ENCODE peak calls at places on chromosomes 5 and 9, in four cellular contexts. L is IMR-90, F is psoas muscle, I is fibroblast of villous mesenchyme. M is an unnamed sample.

GRCh38 chr5:132407970-132408369 is 38.5 kb downstream of the SLC22A5 start:
- DNase-seq in F (no peak), L (no peak), I (no peak), M (peak)

GRCh38 chr9:126304946-126305370 is 21.7 kb upstream of the MVB12B start:
- DNase-seq in L (no peak), F (no peak), I (no peak), M (no peak)

GRCh38 chr5:80655231-80655784 is 525 bp upstream of the DHFR start:
- DNase-seq in I (no peak), F (no peak), L (peak), M (no peak)

GRCh38 chr5:132704875-132705274 is 31.1 kb downstream of the IL4 start:
- DNase-seq in F (no peak), L (peak), I (peak), M (peak)

GRCh38 chr9:20041717-20042116 is 252.9 kb upstream of the SLC24A2 start:
- DNase-seq in F (no peak), I (no peak), L (no peak), M (no peak)

GRCh38 chr5:179314606-179315355 is 30.5 kb downstream of the ADAMTS2 start:
- DNase-seq in I (peak), F (peak), L (no peak), M (peak)

GRCh38 chr9:87686520-87687090 is 39.3 kb upstream of the CTSL start:
- DNase-seq in I (no peak), L (no peak), F (no peak), M (no peak)

GRCh38 chr5:119239119-119239417 is 116.8 kb upstream of the TNFAIP8 start:
- DNase-seq in L (no peak), I (no peak), F (no peak), M (no peak)

GRCh38 chr5:176738851-176739250 is 71.5 kb upstream of the UNC5A start:
- DNase-seq in L (no peak), I (no peak), F (no peak), M (no peak)

GRCh38 chr9:135906291-135907005 is 898 bp downstream of the CAMSAP1 start:
- DNase-seq in I (peak), F (no peak), L (peak), M (peak)

GRCh38 chr5:176631383-176631970 is 1.0 kb downstream of the EIF4E1B start:
- DNase-seq in I (no peak), F (no peak), L (no peak), M (no peak)

GRCh38 chr5:175383350-175383749 is 60.6 kb downstream of the DRD1 start:
- DNase-seq in F (no peak), L (no peak), I (no peak), M (no peak)

DNA sequence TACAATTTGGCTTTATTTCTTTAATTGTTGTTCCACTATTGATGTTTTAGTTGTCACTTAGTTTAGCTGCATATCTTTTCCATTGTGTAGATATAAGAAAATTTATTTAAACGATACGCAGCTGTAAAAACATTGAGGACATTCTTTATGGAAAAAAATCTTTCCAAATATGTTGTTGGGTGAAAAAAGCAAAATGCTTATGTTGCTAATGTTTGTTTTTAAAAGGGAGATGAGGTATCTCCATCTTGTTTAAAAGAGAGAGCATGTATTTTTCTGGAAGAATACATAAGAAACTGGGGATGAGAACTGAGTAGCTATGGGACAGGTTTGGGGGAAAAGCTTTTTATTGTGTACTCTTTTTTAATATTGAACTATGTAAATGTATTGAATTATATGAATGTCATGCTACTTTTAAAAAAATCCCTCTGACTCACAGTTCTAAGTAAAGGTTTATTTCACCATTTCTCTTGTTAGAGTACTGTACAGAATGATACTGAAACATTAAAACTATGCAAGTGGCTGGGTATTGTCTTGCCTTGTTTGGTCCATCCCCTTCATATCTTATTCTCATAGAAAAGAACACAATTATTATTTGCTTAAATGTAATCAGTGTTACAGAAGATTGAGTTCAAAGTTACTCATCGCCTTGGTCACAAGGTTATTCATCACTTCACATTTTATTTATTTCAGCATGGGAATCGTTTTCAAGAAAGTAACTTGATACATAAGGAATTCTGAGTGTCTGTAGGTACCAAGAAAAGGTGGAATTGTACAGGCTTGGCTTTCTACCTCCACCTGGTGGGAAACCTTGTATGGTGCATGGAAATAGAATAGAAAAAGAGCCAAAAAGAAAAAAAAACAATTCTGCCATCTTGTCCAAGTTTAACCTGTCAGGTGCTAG is 85.8 kb downstream of the RIC1 start:
- DNase-seq in I (peak), L (peak), F (no peak), M (peak)
- TF ChIP-seq CTCF in I (peak), L (peak), F (peak), M (peak)

GRCh38 chr9:38424918-38425317 is 664 bp upstream of the IGFBPL1 start:
- DNase-seq in L (no peak), I (no peak), F (no peak), M (no peak)
- H3K4me3 ChIP-seq in L (no peak), I (no peak), F (peak), M (no peak)

GRCh38 chr5:42855386-42855785 is 43.7 kb upstream of the SELENOP start:
- DNase-seq in L (no peak), F (no peak), I (no peak), M (no peak)
- TF ChIP-seq CTCF in L (no peak), F (no peak), I (no peak), M (no peak)

DNA sequence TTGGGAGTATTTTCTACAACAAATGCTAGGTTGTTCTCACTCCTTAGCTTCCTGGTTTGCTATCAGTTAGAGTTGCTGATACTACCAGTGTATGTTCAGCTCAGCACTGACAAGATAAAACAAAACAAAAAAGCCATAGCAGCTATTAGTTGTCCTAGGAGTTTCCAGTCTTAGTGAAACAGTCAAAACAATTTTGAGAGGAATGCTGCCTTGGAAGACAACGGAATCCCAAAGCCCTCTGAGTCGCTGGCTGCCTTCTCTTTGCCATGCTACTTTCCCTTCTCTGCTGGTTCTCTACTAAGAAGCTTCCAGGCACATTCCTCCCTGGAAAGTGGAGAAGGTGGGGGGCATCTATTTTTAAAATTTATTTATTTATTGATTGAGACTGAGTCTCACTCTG is 5.4 kb upstream of the CREBRF start:
- DNase-seq in I (peak), F (no peak), L (peak), M (peak)
- H3K4me3 ChIP-seq in I (no peak), F (no peak), L (no peak), M (no peak)

M was measured in AG10803.